ENCODE peak calls at places on chromosomes 2 and 18, in nine cellular contexts. Y, W, M, R, P, B, Z, H and K are unnamed samples.

GRCh38 chr2:5950736-5951135 is 258.6 kb downstream of the SOX11 start:
- DNase-seq in W (no peak), R (no peak), M (no peak), P (no peak), H (no peak), B (no peak), Z (no peak), Y (no peak), K (no peak)

GRCh38 chr2:168424112-168424951 is 31.7 kb upstream of the CERS6 start:
- DNase-seq in H (no peak), R (no peak), B (no peak), M (peak; percentile 8), Y (no peak), P (no peak), Z (no peak), W (no peak), K (no peak)

GRCh38 chr18:46578987-46579386 is 78.0 kb downstream of the LOXHD1 start:
- DNase-seq in M (no peak), Z (no peak), W (no peak), B (no peak), R (no peak), H (no peak), P (no peak), Y (no peak), K (no peak)

GRCh38 chr2:135411646-135412045 is 119.4 kb downstream of the ZRANB3 start:
- DNase-seq in B (no peak), Z (no peak), W (no peak), Y (no peak), M (no peak), P (no peak), R (no peak), H (no peak), K (no peak)

GRCh38 chr2:167890739-167891138 is 356.7 kb downstream of the STK39 start:
- DNase-seq in M (no peak), Z (no peak), Y (no peak), R (peak; percentile 19), B (no peak), W (no peak), P (no peak), H (no peak), K (no peak)

GRCh38 chr18:58781627-58782194 is 83.0 kb upstream of the ZNF532 start:
- DNase-seq in R (peak; percentile 69), P (no peak), B (peak; percentile 42), Y (peak; percentile 78), W (peak; percentile 48), M (peak; percentile 84), H (peak; percentile 61), Z (peak; percentile 76), K (peak; percentile 62)

GRCh38 chr2:226452768-226453167 is 346.9 kb downstream of the IRS1 start:
- DNase-seq in W (no peak), R (no peak), B (no peak), M (no peak), P (no peak), H (no peak), Y (no peak), Z (no peak), K (no peak)

GRCh38 chr2:200810252-200810650 is 1.5 kb upstream of the BZW1 start:
- DNase-seq in Y (no peak), R (no peak), H (no peak), W (no peak), Z (no peak), M (peak; percentile 53), B (no peak), P (no peak), K (peak; percentile 27)

GRCh38 chr2:3692375-3692774 is 11.0 kb upstream of the DCDC2C start:
- DNase-seq in P (no peak), B (no peak), R (no peak), M (peak; percentile 48), H (no peak), Y (no peak), Z (no peak), W (no peak), K (no peak)

GRCh38 chr2:23430263-23430662 is 45.3 kb downstream of the KLHL29 start:
- DNase-seq in Y (no peak), B (no peak), H (peak; percentile 72), R (no peak), M (no peak), Z (no peak), P (no peak), W (no peak), K (no peak)

GRCh38 chr2:127162261-127163089 is 55.5 kb upstream of the BIN1 start:
- DNase-seq in Z (no peak), W (no peak), H (no peak), Y (no peak), P (no peak), R (no peak), B (no peak), M (no peak), K (no peak)

GRCh38 chr2:181916726-181917377 is 25.3 kb downstream of the ITPRID2 start:
- DNase-seq in R (no peak), P (no peak), Z (no peak), B (no peak), H (no peak), W (no peak), M (no peak), Y (no peak), K (no peak)

GRCh38 chr2:28567076-28567471 is 71.2 kb downstream of the PLB1 start:
- DNase-seq in R (no peak), M (no peak), W (no peak), Z (no peak), H (no peak), P (no peak), Y (no peak), B (no peak), K (peak; percentile 16)

GRCh38 chr2:174053285-174053684 is 88.1 kb upstream of the SP3 start:
- DNase-seq in B (no peak), R (no peak), Y (no peak), P (no peak), H (no peak), M (no peak), W (no peak), Z (no peak), K (no peak)

GRCh38 chr2:232142049-232142448 is 180.5 kb downstream of the DIS3L2 start:
- DNase-seq in H (no peak), B (no peak), R (no peak), M (peak; percentile 46), Y (peak; percentile 5), W (no peak), P (no peak), Z (peak; percentile 39), K (peak; percentile 21)

GRCh38 chr2:47650001-47650535 is 132.9 kb upstream of the MSH6 start:
- DNase-seq in R (no peak), B (no peak), H (no peak), W (no peak), Z (no peak), M (no peak), P (no peak), Y (no peak), K (no peak)

GRCh38 chr18:77566604-77567003 is 317.0 kb downstream of the GALR1 start:
- DNase-seq in Y (no peak), B (no peak), Z (no peak), P (no peak), R (no peak), M (no peak), W (no peak), H (no peak), K (no peak)

GRCh38 chr2:128442053-128442751 is 123.5 kb upstream of the HS6ST1 start:
- DNase-seq in W (no peak), P (no peak), Z (no peak), H (no peak), B (no peak), M (no peak), Y (no peak), R (no peak), K (no peak)

GRCh38 chr2:159225025-159226016 is 61.2 kb downstream of the WDSUB1 start:
- DNase-seq in H (no peak), M (no peak), R (no peak), Y (no peak), Z (no peak), B (no peak), P (no peak), W (no peak), K (no peak)

GRCh38 chr2:185456517-185456916 is 282.1 kb upstream of the FSIP2 start:
- DNase-seq in Z (no peak), H (peak; percentile 17), P (no peak), Y (no peak), B (no peak), W (no peak), M (peak; percentile 87), R (no peak), K (no peak)

GRCh38 chr2:96800762-96801463 is 15.2 kb upstream of the CNNM3 start:
- DNase-seq in R (peak; percentile 21), M (peak; percentile 64), P (peak; percentile 41), Y (peak; percentile 30), Z (peak; percentile 86), H (peak; percentile 21), B (peak; percentile 42), W (no peak), K (peak; percentile 82)

GRCh38 chr18:48931680-48932461 is 18.9 kb downstream of the SMAD7 start:
- DNase-seq in M (no peak), Z (peak; percentile 65), H (no peak), W (no peak), P (no peak), Y (no peak), B (no peak), R (no peak), K (no peak)

GRCh38 chr2:148358375-148358774 is 286.2 kb upstream of the EPC2 start:
- DNase-seq in M (no peak), P (no peak), H (no peak), Y (no peak), R (no peak), Z (no peak), W (no peak), B (no peak), K (no peak)

GRCh38 chr2:25905126-25905525 is 26.8 kb upstream of the ASXL2 start:
- DNase-seq in Y (no peak), B (no peak), M (no peak), Z (no peak), W (no peak), P (no peak), H (no peak), R (no peak), K (no peak)

GRCh38 chr2:86249176-86249842 is 50.1 kb downstream of the MRPL35 start:
- DNase-seq in B (no peak), R (peak; percentile 50), Y (no peak), M (peak; percentile 65), H (no peak), W (no peak), Z (no peak), P (no peak), K (no peak)

GRCh38 chr18:34710430-34711386 is 610 bp downstream of the DTNA start:
- DNase-seq in H (peak; percentile 6), M (no peak), Z (no peak), W (no peak), Y (no peak), B (no peak), P (no peak), R (peak; percentile 82), K (no peak)

GRCh38 chr2:233369462-233369861 is 15.2 kb downstream of the DGKD start:
- DNase-seq in P (no peak), B (no peak), H (no peak), Y (no peak), M (no peak), R (no peak), Z (no peak), W (no peak), K (no peak)

GRCh38 chr2:149827585-149828156 is 240.1 kb upstream of the MMADHC start:
- DNase-seq in Y (no peak), B (no peak), Z (no peak), H (no peak), R (no peak), P (no peak), M (no peak), W (no peak), K (no peak)

GRCh38 chr2:46311651-46312223 is 14.5 kb downstream of the EPAS1 start:
- DNase-seq in Z (no peak), H (no peak), P (no peak), R (no peak), W (no peak), M (peak; percentile 68), Y (no peak), B (no peak), K (peak; percentile 68)

GRCh38 chr2:239545741-239546392 is 145.0 kb upstream of the HDAC4 start:
- DNase-seq in B (no peak), Z (no peak), H (no peak), P (no peak), M (no peak), Y (no peak), W (no peak), R (no peak), K (no peak)

GRCh38 chr18:47996091-47996541 is 65.7 kb upstream of the SMAD2 start:
- DNase-seq in B (no peak), Y (no peak), W (no peak), M (no peak), R (no peak), P (no peak), H (no peak), Z (no peak), K (no peak)